ENCODE peak calls at places on chromosomes 11 and 22, in six cellular contexts. G, C, I, F, V and T are unnamed samples.

GRCh38 chr22:26447594-26448329 is 18.7 kb downstream of the ASPHD2 start:
- DNase-seq in G (no peak), C (no peak), I (no peak), F (no peak), V (no peak), T (no peak)

GRCh38 chr11:10778217-10778970 is 27.3 kb downstream of the CTR9 start:
- DNase-seq in G (peak), C (peak), I (no peak), F (no peak), V (no peak), T (peak)

GRCh38 chr11:6298605-6299004 is 21.7 kb downstream of the CAVIN3 start:
- DNase-seq in G (no peak), C (no peak), I (peak), F (peak), V (no peak), T (no peak)

GRCh38 chr11:106917973-106918372 is 100.3 kb downstream of the GUCY1A2 start:
- DNase-seq in G (no peak), C (no peak), I (peak), F (peak), V (no peak), T (no peak)

GRCh38 chr11:76266269-76266668 is 60.0 kb upstream of the WNT11 start:
- DNase-seq in G (peak), C (peak), I (peak), F (no peak), V (peak), T (peak)

GRCh38 chr22:45284705-45285305 is at the start of gene UPK3A:
- DNase-seq in G (no peak), C (no peak), I (peak), F (peak), V (no peak), T (no peak)

GRCh38 chr11:61004841-61005240 is 33.4 kb downstream of the CD6 start:
- DNase-seq in G (no peak), C (peak), I (no peak), F (no peak), V (no peak), T (no peak)

GRCh38 chr22:39472570-39473556 is 16.1 kb downstream of the MGAT3 start:
- DNase-seq in G (no peak), C (peak), I (no peak), F (no peak), V (no peak), T (no peak)

GRCh38 chr22:17243524-17243923 is 24.3 kb upstream of the ADA2 start:
- DNase-seq in G (no peak), C (no peak), I (peak), F (no peak), V (no peak), T (no peak)

GRCh38 chr11:8810331-8811301 is 100.4 kb upstream of the AKIP1 start:
- DNase-seq in G (peak), C (peak), I (peak), F (peak), V (no peak), T (no peak)

GRCh38 chr11:116499396-116500001 is 273.3 kb downstream of the BUD13 start:
- DNase-seq in G (peak), C (peak), I (peak), F (peak), V (no peak), T (no peak)

DNA sequence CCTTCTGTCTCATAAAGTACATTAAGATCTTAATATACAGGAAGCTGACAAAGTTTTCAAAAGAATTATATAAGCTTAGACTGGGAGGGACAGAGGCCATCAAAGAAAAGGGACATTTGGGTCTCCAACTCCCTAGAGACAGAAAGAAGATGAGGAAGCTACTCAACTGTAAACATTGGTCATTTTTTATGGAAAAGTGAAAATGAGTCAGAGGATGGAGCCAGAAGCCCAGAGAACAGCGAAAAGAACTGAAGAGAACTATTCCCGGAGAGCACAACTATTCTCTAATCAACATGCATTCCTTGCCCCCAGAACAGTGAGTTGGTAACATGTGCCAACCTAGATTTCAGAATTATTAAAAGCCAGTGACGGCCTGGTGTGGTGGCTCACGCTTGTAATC is 779.3 kb downstream of the DLG2 start:
- DNase-seq in G (no peak), C (no peak), I (peak), F (no peak), V (no peak), T (no peak)
- TF ChIP-seq CTCF in G (no peak), C (no peak), I (peak), F (no peak), V (no peak), T (no peak)

DNA sequence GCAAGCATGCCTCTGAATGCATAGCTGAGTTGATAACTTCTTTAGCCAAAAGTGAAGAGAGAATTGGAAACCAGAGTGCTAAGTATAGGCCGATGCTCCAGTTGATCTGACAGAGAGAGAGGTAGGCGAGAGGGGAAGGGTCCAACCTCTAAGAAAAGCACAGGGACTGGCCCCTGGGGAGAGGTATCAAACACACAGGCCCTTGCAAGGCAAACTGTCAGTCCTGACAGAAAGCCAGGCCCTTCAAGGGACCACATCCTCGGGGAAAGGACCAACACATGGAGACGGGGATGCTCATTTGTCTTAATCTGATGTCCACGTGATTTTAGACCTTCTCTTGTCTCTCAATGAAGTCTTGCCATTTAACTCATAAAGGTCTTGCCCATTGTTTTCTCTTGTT is 43.9 kb upstream of the SPATA19 start:
- DNase-seq in G (no peak), C (no peak), I (no peak), F (no peak), V (no peak), T (no peak)
- H3K4me3 ChIP-seq in G (no peak), C (no peak), I (no peak), F (no peak), V (no peak), T (no peak)

GRCh38 chr11:86570020-86570419 is 102.4 kb downstream of the ME3 start:
- DNase-seq in G (no peak), C (no peak), I (no peak), F (peak), V (no peak), T (no peak)

GRCh38 chr11:86570457-86570856 is 102.0 kb downstream of the ME3 start:
- DNase-seq in G (no peak), C (no peak), I (no peak), F (peak), V (no peak), T (no peak)

GRCh38 chr11:86569109-86569508 is 103.3 kb downstream of the ME3 start:
- DNase-seq in G (no peak), C (no peak), I (no peak), F (no peak), V (no peak), T (no peak)

GRCh38 chr11:86574493-86575207 is 97.8 kb downstream of the ME3 start:
- DNase-seq in G (no peak), C (peak), I (peak), F (no peak), V (no peak), T (no peak)

GRCh38 chr11:86571273-86571948 is 101.0 kb downstream of the ME3 start:
- DNase-seq in G (no peak), C (no peak), I (peak), F (peak), V (no peak), T (no peak)
- TF ChIP-seq CTCF in G (no peak), C (peak), I (peak), F (peak), V (peak), T (peak)

DNA sequence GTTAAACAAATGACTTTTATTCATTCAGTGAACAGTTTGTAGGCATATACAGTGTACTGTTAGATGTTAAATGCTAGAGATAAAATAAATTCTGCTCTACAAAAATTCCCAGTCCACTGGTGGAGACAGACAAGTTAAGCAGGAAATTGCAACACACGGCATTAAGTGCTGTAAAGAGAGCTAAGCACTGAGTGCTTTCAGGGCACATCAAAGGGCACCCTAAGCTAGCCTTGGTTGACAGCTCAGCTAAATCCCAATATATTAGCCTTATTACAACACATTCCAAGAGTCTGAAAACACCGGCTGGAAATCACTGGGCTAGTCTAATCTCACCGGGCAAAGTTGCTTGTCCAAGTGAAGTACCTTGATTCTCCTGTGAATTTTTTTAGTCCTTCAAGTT is 55.1 kb downstream of the NOX4 start:
- DNase-seq in G (no peak), C (peak), I (no peak), F (peak), V (peak), T (no peak)
- H3K4me3 ChIP-seq in G (no peak), C (no peak), I (no peak), F (no peak), V (no peak), T (no peak)

GRCh38 chr11:2268911-2269600 is 1.3 kb downstream of the ASCL2 start:
- DNase-seq in G (no peak), C (no peak), I (peak), F (peak), V (no peak), T (no peak)

GRCh38 chr11:2271077-2271326 is 614 bp upstream of the ASCL2 start:
- DNase-seq in G (peak), C (no peak), I (no peak), F (peak), V (no peak), T (no peak)

GRCh38 chr11:2267871-2268825 is 2.2 kb downstream of the ASCL2 start:
- DNase-seq in G (no peak), C (no peak), I (no peak), F (no peak), V (no peak), T (no peak)

GRCh38 chr11:2270322-2271076 is at the start of gene ASCL2:
- DNase-seq in G (no peak), C (no peak), I (no peak), F (peak), V (no peak), T (no peak)

GRCh38 chr11:2269601-2270321 is 627 bp downstream of the ASCL2 start:
- DNase-seq in G (no peak), C (peak), I (peak), F (peak), V (peak), T (no peak)
- TF ChIP-seq CTCF in G (no peak), C (peak), I (no peak), F (peak), V (peak), T (no peak)

GRCh38 chr11:130000552-130001176 is 2.0 kb downstream of the PRDM10 start:
- DNase-seq in G (no peak), C (no peak), I (no peak), F (no peak), V (no peak), T (no peak)
- H3K4me3 ChIP-seq in G (peak), C (peak), I (peak), F (peak), V (peak), T (peak)

GRCh38 chr11:69644071-69644961 is 3.4 kb downstream of the CCND1 start:
- DNase-seq in G (peak), C (peak), I (peak), F (no peak), V (no peak), T (peak)

GRCh38 chr11:69642913-69643632 is 2.1 kb downstream of the CCND1 start:
- DNase-seq in G (peak), C (peak), I (peak), F (peak), V (no peak), T (peak)

GRCh38 chr11:69644962-69645675 is 4.2 kb downstream of the CCND1 start:
- DNase-seq in G (peak), C (no peak), I (peak), F (no peak), V (no peak), T (no peak)

GRCh38 chr11:69642549-69642912 is 1.6 kb downstream of the CCND1 start:
- DNase-seq in G (peak), C (no peak), I (no peak), F (peak), V (no peak), T (no peak)

DNA sequence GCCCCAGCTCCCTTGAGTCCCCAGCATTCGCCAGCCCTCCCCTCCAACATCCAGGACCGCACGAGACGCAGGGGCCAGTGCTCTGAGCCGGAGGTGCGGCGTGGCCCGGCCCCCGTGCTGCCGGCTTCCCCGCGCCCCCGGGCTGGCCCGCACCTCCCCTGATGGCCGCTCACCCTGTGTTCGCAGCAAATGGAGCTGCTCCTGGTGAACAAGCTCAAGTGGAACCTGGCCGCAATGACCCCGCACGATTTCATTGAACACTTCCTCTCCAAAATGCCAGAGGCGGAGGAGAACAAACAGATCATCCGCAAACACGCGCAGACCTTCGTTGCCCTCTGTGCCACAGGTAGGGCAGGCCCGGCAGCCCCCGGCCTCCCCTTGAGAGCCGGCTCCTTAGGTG is 2.7 kb downstream of the CCND1 start:
- DNase-seq in G (no peak), C (no peak), I (peak), F (no peak), V (no peak), T (no peak)
- TF ChIP-seq CTCF in G (no peak), C (no peak), I (peak), F (no peak), V (no peak), T (no peak)

GRCh38 chr11:3903207-3903896 is 47.9 kb downstream of the STIM1 start:
- DNase-seq in G (no peak), C (no peak), I (peak), F (no peak), V (no peak), T (no peak)
- H3K4me3 ChIP-seq in G (no peak), C (no peak), I (no peak), F (no peak), V (no peak), T (no peak)